ENCODE peak calls at places on chromosome 11, in seven cellular contexts. K, B, U, G, O, H and I are unnamed samples.

GRCh38 chr11:76083563-76084451 is 122.5 kb downstream of the WNT11 start:
- DNase-seq in K (no peak), B (no peak), U (no peak), G (peak), O (no peak), H (no peak), I (no peak)

GRCh38 chr11:2673871-2674471 is 25.8 kb downstream of the KCNQ1OT1 start:
- DNase-seq in K (no peak), B (no peak), U (no peak), G (no peak), O (no peak), H (no peak), I (no peak)

GRCh38 chr11:115941481-115941993 is 437.3 kb upstream of the CADM1 start:
- DNase-seq in K (peak), B (no peak), U (no peak), G (peak), O (no peak), H (no peak), I (peak)

GRCh38 chr11:70541176-70541575 is 142.8 kb downstream of the CTTN start:
- DNase-seq in K (no peak), B (no peak), U (no peak), G (no peak), O (no peak), H (no peak), I (no peak)

GRCh38 chr11:65293909-65294381 is 20.7 kb upstream of the CDC42EP2 start:
- DNase-seq in K (peak), B (peak), U (no peak), G (no peak), O (no peak), H (no peak), I (no peak)

GRCh38 chr11:70477607-70478006 is 79.3 kb downstream of the CTTN start:
- DNase-seq in K (no peak), B (peak), U (no peak), G (no peak), O (no peak), H (no peak), I (no peak)

GRCh38 chr11:112253605-112254242 is 6.9 kb downstream of the PLET1 start:
- DNase-seq in K (no peak), B (no peak), U (no peak), G (no peak), O (no peak), H (no peak), I (no peak)

GRCh38 chr11:8707541-8708270 is 25.1 kb downstream of the RPL27A start:
- DNase-seq in K (peak), B (peak), U (no peak), G (no peak), O (no peak), H (no peak), I (no peak)

GRCh38 chr11:102345923-102346322 is 1.1 kb upstream of the BIRC2 start:
- DNase-seq in K (no peak), B (no peak), U (peak), G (peak), O (no peak), H (no peak), I (peak)

GRCh38 chr11:45176996-45177395 is 30.6 kb downstream of the PRDM11 start:
- DNase-seq in K (no peak), B (no peak), U (no peak), G (no peak), O (no peak), H (no peak), I (no peak)

GRCh38 chr11:6116638-6117037 is 9.2 kb downstream of the OR56B4 start:
- DNase-seq in K (no peak), B (no peak), U (no peak), G (no peak), O (no peak), H (no peak), I (no peak)

GRCh38 chr11:78830277-78830676 is 255.6 kb upstream of the NARS2 start:
- DNase-seq in K (no peak), B (no peak), U (no peak), G (no peak), O (no peak), H (peak), I (no peak)

GRCh38 chr11:59822989-59823566 is 12.5 kb upstream of the MRPL16 start:
- DNase-seq in K (no peak), B (peak), U (peak), G (peak), O (no peak), H (peak), I (peak)

GRCh38 chr11:88544656-88545280 is 207.2 kb upstream of the CTSC start:
- DNase-seq in K (no peak), B (no peak), U (no peak), G (no peak), O (no peak), H (no peak), I (no peak)

GRCh38 chr11:14904745-14905103 is 12.7 kb upstream of the CYP2R1 start:
- DNase-seq in K (peak), B (peak), U (peak), G (peak), O (peak), H (peak), I (no peak)

GRCh38 chr11:125062196-125062930 is 742 bp upstream of the SLC37A2 start:
- DNase-seq in K (no peak), B (no peak), U (peak), G (no peak), O (no peak), H (no peak), I (no peak)

GRCh38 chr11:66609951-66610617 is 6.3 kb upstream of the RBM14 start:
- DNase-seq in K (no peak), B (no peak), U (no peak), G (no peak), O (no peak), H (no peak), I (no peak)

GRCh38 chr11:23112390-23112789 is 252.1 kb upstream of the CCDC179 start:
- DNase-seq in K (no peak), B (no peak), U (no peak), G (no peak), O (no peak), H (no peak), I (no peak)

GRCh38 chr11:14783788-14784187 is 108.2 kb downstream of the CYP2R1 start:
- DNase-seq in K (no peak), B (no peak), U (no peak), G (no peak), O (no peak), H (no peak), I (no peak)

GRCh38 chr11:124749920-124750319 is 2.1 kb downstream of the VSIG2 start:
- DNase-seq in K (no peak), B (no peak), U (no peak), G (no peak), O (no peak), H (no peak), I (no peak)